ENCODE peak calls at places on chromosomes 13 and 19, in seven cellular contexts. E, Y, S, I, F, P and U are unnamed samples.

GRCh38 chr19:6059396-6059947 is 50.8 kb downstream of the RFX2 start:
- DNase-seq in S (no peak), F (no peak), Y (no peak), I (no peak), E (no peak), P (no peak), U (no peak)

GRCh38 chr19:6720369-6721112 is at the start of gene C3:
- DNase-seq in S (no peak), E (no peak), F (no peak), I (peak; percentile 26), P (no peak), Y (peak; percentile 81), U (no peak)

GRCh38 chr19:39390460-39390758 is 497 bp downstream of the PAF1 start:
- DNase-seq in F (no peak), S (no peak), Y (no peak), E (peak; percentile 84), P (no peak), I (no peak), U (no peak)

GRCh38 chr13:25046274-25046984 is 49.5 kb upstream of the PABPC3 start:
- DNase-seq in E (no peak), I (no peak), P (no peak), Y (no peak), S (no peak), F (no peak), U (peak; percentile 76)

GRCh38 chr19:10625003-10625761 is at the start of gene SLC44A2:
- DNase-seq in P (peak; percentile 53), Y (peak; percentile 72), F (peak; percentile 92), E (no peak), I (peak; percentile 35), S (peak; percentile 94), U (peak; percentile 93)

GRCh38 chr19:48724796-48725753 is 5.5 kb upstream of the MAMSTR start:
- DNase-seq in F (no peak), S (no peak), E (no peak), P (peak; percentile 64), Y (no peak), I (peak; percentile 93), U (peak; percentile 69)

GRCh38 chr13:38690231-38690630 is 3.4 kb downstream of the FREM2 start:
- DNase-seq in Y (no peak), P (no peak), I (no peak), F (no peak), E (no peak), S (no peak), U (no peak)

GRCh38 chr19:18171605-18172327 is 1.8 kb upstream of the IFI30 start:
- DNase-seq in S (no peak), Y (no peak), P (no peak), F (no peak), E (no peak), I (no peak), U (no peak)

GRCh38 chr13:45121421-45121820 is 1.1 kb downstream of the GTF2F2 start:
- DNase-seq in I (peak; percentile 53), Y (no peak), S (no peak), P (no peak), F (no peak), E (no peak), U (no peak)

GRCh38 chr13:42393573-42394360 is 121.8 kb downstream of the AKAP11 start:
- DNase-seq in I (no peak), F (no peak), E (no peak), S (no peak), P (no peak), Y (no peak), U (no peak)

GRCh38 chr13:40984670-40985366 is 34.3 kb downstream of the ELF1 start:
- DNase-seq in F (no peak), S (no peak), P (no peak), E (no peak), I (no peak), Y (no peak), U (no peak)

GRCh38 chr13:53873558-53873957 is 844.9 kb downstream of the OLFM4 start:
- DNase-seq in S (peak; percentile 48), I (no peak), Y (no peak), F (no peak), E (no peak), P (no peak), U (peak; percentile 73)

GRCh38 chr13:106555631-106556328 is 12.2 kb downstream of the ARGLU1 start:
- DNase-seq in Y (no peak), S (no peak), I (peak; percentile 68), E (no peak), P (no peak), F (no peak), U (no peak)

GRCh38 chr13:98309569-98310335 is 132.7 kb upstream of the RNF113B start:
- DNase-seq in Y (no peak), F (no peak), P (no peak), S (no peak), E (no peak), I (no peak), U (no peak)
- H3K4me1 ChIP-seq in Y (peaks cover 35% of the 10 kb centered on the region), F (no peaks in the 10 kb centered on the region), P (peaks cover 16% of the 10 kb centered on the region), S (no peaks in the 10 kb centered on the region), E (no peaks in the 10 kb centered on the region), I (peaks cover 19% of the 10 kb centered on the region), U (peaks cover 31% of the 10 kb centered on the region)

GRCh38 chr13:46575843-46576242 is 22.9 kb downstream of the LRCH1 start:
- DNase-seq in F (no peak), Y (no peak), P (no peak), S (no peak), I (peak; percentile 89), E (no peak), U (no peak)
- H3K4me1 ChIP-seq in F (peaks cover 19% of the 10 kb centered on the region), Y (peaks cover 10% of the 10 kb centered on the region), P (peaks cover 12% of the 10 kb centered on the region), S (no peaks in the 10 kb centered on the region), I (peaks cover 28% of the 10 kb centered on the region), E (peaks cover 14% of the 10 kb centered on the region), U (peaks cover 2% of the 10 kb centered on the region)

DNA sequence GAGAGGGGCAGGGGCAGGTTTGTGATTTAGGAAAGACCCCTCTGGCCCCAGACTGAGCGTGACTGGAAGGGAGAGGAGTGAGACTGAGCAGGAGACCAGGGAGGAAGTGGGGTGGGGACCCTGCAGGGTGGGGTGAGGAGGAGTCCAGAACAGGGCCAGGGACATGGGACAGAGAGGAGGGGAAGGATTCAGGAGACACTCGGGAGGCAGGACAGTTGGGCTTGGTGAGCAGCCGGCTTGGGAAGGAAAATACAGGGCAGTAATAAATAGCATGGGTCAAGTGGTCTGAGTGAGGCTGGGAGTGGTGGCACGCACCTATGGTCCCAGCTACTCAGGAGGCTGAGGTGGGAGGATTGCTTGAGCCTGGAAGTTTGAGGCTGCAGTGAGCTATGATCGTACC is 9.4 kb downstream of the FOSB start:
- DNase-seq in Y (no peak), F (no peak), E (no peak), I (no peak), S (no peak), P (no peak), U (no peak)
- H3K4me1 ChIP-seq in Y (no peaks in the 10 kb centered on the region), F (peaks cover 2% of the 10 kb centered on the region), E (peaks cover 10% of the 10 kb centered on the region), I (peaks cover 9% of the 10 kb centered on the region), S (no peaks in the 10 kb centered on the region), P (peaks cover 3% of the 10 kb centered on the region), U (no peaks in the 10 kb centered on the region)

DNA sequence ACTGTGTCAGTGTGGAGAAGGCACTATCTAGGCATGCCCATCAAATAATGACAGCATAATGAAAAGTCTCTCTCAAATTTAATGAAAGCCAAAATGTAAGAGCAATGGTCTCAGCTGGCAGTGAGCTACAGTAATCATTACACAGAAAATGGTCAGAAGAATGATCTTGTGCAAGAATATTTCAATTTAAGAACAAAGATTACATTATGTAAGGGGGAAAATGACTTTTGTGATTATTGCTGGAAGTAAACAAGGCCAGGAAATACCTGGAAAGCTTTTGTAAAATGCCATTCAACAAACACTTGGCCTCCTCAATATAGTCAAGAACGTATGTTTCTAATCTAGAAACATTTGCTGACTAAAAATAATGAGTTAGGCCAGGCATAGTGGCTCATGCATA is 89.1 kb downstream of the CAB39L start:
- DNase-seq in S (no peak), I (no peak), E (no peak), F (no peak), Y (no peak), P (no peak), U (no peak)
- H3K4me1 ChIP-seq in S (no peaks in the 10 kb centered on the region), I (peaks cover 9% of the 10 kb centered on the region), E (no peaks in the 10 kb centered on the region), F (peaks cover 5% of the 10 kb centered on the region), Y (no peaks in the 10 kb centered on the region), P (no peaks in the 10 kb centered on the region), U (no peaks in the 10 kb centered on the region)

DNA sequence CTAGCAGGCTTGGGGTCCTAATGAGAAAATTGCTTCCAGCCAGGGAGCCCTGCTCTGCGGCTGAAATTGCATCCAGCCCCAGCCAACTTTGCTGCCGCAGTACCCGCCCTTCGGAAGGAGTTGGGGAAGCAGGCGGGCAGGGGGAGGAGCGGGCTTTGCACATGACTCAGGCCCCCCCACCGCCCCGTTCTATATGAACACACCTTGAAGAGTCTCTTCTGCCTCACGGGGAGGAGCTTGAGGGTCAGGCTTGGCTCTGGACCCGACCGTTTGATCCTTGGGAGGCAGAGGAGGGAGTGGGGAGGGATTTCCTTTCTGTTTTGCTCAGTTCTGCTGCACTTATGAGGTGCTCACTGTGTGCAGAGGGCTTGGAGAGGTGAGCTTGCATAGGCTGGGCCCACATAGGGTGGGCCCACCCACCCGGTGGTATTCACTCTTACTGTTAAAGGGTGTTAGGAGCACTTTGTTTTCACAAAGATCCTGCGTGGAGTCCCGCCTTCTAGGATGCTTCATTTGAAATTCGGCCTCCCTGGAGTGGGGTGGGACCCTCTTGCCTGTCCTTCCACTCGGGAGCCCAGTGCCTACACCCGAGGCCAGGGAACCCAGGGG is 46.5 kb downstream of the LYL1 start:
- DNase-seq in I (peak; percentile 71), Y (no peak), E (no peak), S (peak; percentile 79), P (no peak), F (peak; percentile 86), U (peak; percentile 84)
- H3K4me1 ChIP-seq in I (peaks cover 77% of the 10 kb centered on the region), Y (peaks cover 23% of the 10 kb centered on the region), E (peaks cover 13% of the 10 kb centered on the region), S (peaks cover 14% of the 10 kb centered on the region), P (peaks cover 65% of the 10 kb centered on the region), F (peaks cover 10% of the 10 kb centered on the region), U (peaks cover 25% of the 10 kb centered on the region)

GRCh38 chr19:541699-542098 is 2.2 kb upstream of the GZMM start:
- DNase-seq in Y (no peak), S (no peak), E (no peak), F (no peak), I (no peak), P (no peak), U (no peak)

GRCh38 chr19:547117-547516 is 3.3 kb downstream of the GZMM start:
- DNase-seq in F (no peak), P (no peak), I (no peak), E (no peak), S (no peak), Y (no peak), U (no peak)

GRCh38 chr19:542173-542866 is 1.5 kb upstream of the GZMM start:
- DNase-seq in I (no peak), E (no peak), P (no peak), S (no peak), Y (peak; percentile 26), F (peak; percentile 75), U (peak; percentile 42)

GRCh38 chr19:540867-541637 is 2.8 kb upstream of the GZMM start:
- DNase-seq in Y (peak; percentile 19), F (no peak), I (no peak), S (no peak), P (no peak), E (no peak), U (no peak)

GRCh38 chr19:543912-544608 is at the start of gene GZMM:
- DNase-seq in P (no peak), F (no peak), S (no peak), Y (peak; percentile 33), I (no peak), E (peak; percentile 81), U (peak; percentile 39)
- H3K4me1 ChIP-seq in P (no peaks in the 10 kb centered on the region), F (no peaks in the 10 kb centered on the region), S (no peaks in the 10 kb centered on the region), Y (no peaks in the 10 kb centered on the region), I (no peaks in the 10 kb centered on the region), E (peaks cover 20% of the 10 kb centered on the region), U (no peaks in the 10 kb centered on the region)